ENCODE peak calls at places on chromosome 22, in seven cellular contexts. R is bronchial epithelial cell; B is naive thymus-derived CD4-positive, alpha-beta T cell; M is T47D; P is anterior cingulate cortex; Q is epithelial cell of esophagus; W is ELF-1. N is an unnamed sample.

GRCh38 chr22:37971475-37972434 is 12.6 kb downstream of the SOX10 start:
- DNase-seq in R (no peak), B (no peak), M (no peak), P (no peak), Q (no peak), W (peak), N (no peak)

GRCh38 chr22:24140357-24140756 is 40.9 kb upstream of the SUSD2 start:
- DNase-seq in R (no peak), B (no peak), M (no peak), P (no peak), Q (no peak), W (no peak), N (no peak)

GRCh38 chr22:25146906-25147754 is 52.5 kb upstream of the CRYBB3 start:
- DNase-seq in R (no peak), B (no peak), M (no peak), P (no peak), Q (no peak), W (no peak), N (no peak)

GRCh38 chr22:50074551-50075042 is 10.6 kb downstream of the MLC1 start:
- DNase-seq in R (no peak), B (no peak), M (peak), P (no peak), Q (no peak), W (peak), N (no peak)

GRCh38 chr22:40270748-40271373 is 75.4 kb upstream of the ADSL start:
- DNase-seq in R (no peak), B (no peak), M (no peak), P (no peak), Q (no peak), W (no peak), N (no peak)

GRCh38 chr22:39577361-39577760 is 6.8 kb downstream of the CACNA1I start:
- DNase-seq in R (no peak), B (no peak), M (no peak), P (no peak), Q (no peak), W (no peak), N (no peak)

GRCh38 chr22:44202261-44202789 is 21.6 kb downstream of the PARVG start:
- DNase-seq in R (no peak), B (no peak), M (no peak), P (no peak), Q (no peak), W (no peak), N (peak)

GRCh38 chr22:50473088-50473487 is 1.7 kb downstream of the SBF1 start:
- DNase-seq in R (peak), B (peak), M (peak), P (no peak), Q (peak), W (no peak), N (no peak)

GRCh38 chr22:31750365-31751284 is 693 bp upstream of the PRR14L start:
- DNase-seq in R (no peak), B (no peak), M (no peak), P (no peak), Q (no peak), W (no peak), N (no peak)

N was measured in retinal pigment epithelial cell.